ENCODE peak calls at places on chromosomes 1 and 21, in ten cellular contexts. One of them, this sample, is unnamed.

GRCh38 chr1:205438213-205439158 is 16.6 kb upstream of the LEMD1 start:
- DNase-seq in stimulated activated CD8-positive, alpha-beta memory T cell treated with anti-CD3 and anti-CD28 coated beads, Interleukin-2, amount 100 ng/mL, for 48 hours: no peak
- DNase-seq in COR-L47: peak; percentile 69
- DNase-seq in T-helper 1 cell: no peak
- DNase-seq in fibroblast of the aortic adventitia: peak; percentile 80
- DNase-seq in aorta: peak; percentile 86
- DNase-seq in H7: peak; percentile 76
- DNase-seq in stimulated activated CD4-positive, alpha-beta T cell treated with anti-CD3 and anti-CD28 coated beads, Interleukin-12 subunit alpha, Interleukin-12 subunit beta, amount 100 ng/mL, for 4 hours: no peak
- DNase-seq in Ammon's horn: peak; percentile 84
- DNase-seq in astrocyte of the hippocampus: peak; percentile 88
- DNase-seq in this sample: peak; percentile 57

GRCh38 chr1:110210604-110211502 is 739 bp downstream of the KCNC4 start:
- DNase-seq in H7: peak; percentile 89
- DNase-seq in T-helper 1 cell: peak; percentile 37
- DNase-seq in stimulated activated CD4-positive, alpha-beta T cell treated with anti-CD3 and anti-CD28 coated beads, Interleukin-12 subunit alpha, Interleukin-12 subunit beta, amount 100 ng/mL, for 4 hours: peak; percentile 45
- DNase-seq in Ammon's horn: peak; percentile 26
- DNase-seq in fibroblast of the aortic adventitia: peak; percentile 30
- DNase-seq in astrocyte of the hippocampus: peak; percentile 60
- DNase-seq in stimulated activated CD8-positive, alpha-beta memory T cell treated with anti-CD3 and anti-CD28 coated beads, Interleukin-2, amount 100 ng/mL, for 48 hours: no peak
- DNase-seq in COR-L47: peak; percentile 50
- DNase-seq in aorta: peak; percentile 68
- DNase-seq in this sample: peak; percentile 16

GRCh38 chr1:160866861-160867260 is 4.2 kb upstream of the CD244 start:
- DNase-seq in fibroblast of the aortic adventitia: no peak
- DNase-seq in stimulated activated CD8-positive, alpha-beta memory T cell treated with anti-CD3 and anti-CD28 coated beads, Interleukin-2, amount 100 ng/mL, for 48 hours: no peak
- DNase-seq in aorta: no peak
- DNase-seq in H7: no peak
- DNase-seq in COR-L47: no peak
- DNase-seq in Ammon's horn: no peak
- DNase-seq in astrocyte of the hippocampus: no peak
- DNase-seq in T-helper 1 cell: no peak
- DNase-seq in stimulated activated CD4-positive, alpha-beta T cell treated with anti-CD3 and anti-CD28 coated beads, Interleukin-12 subunit alpha, Interleukin-12 subunit beta, amount 100 ng/mL, for 4 hours: no peak
- DNase-seq in this sample: no peak

GRCh38 chr1:101139130-101139529 is 97.7 kb upstream of the S1PR1 start:
- DNase-seq in Ammon's horn: no peak
- DNase-seq in fibroblast of the aortic adventitia: no peak
- DNase-seq in H7: no peak
- DNase-seq in astrocyte of the hippocampus: no peak
- DNase-seq in COR-L47: no peak
- DNase-seq in aorta: no peak
- DNase-seq in T-helper 1 cell: no peak
- DNase-seq in stimulated activated CD4-positive, alpha-beta T cell treated with anti-CD3 and anti-CD28 coated beads, Interleukin-12 subunit alpha, Interleukin-12 subunit beta, amount 100 ng/mL, for 4 hours: no peak
- DNase-seq in stimulated activated CD8-positive, alpha-beta memory T cell treated with anti-CD3 and anti-CD28 coated beads, Interleukin-2, amount 100 ng/mL, for 48 hours: no peak
- DNase-seq in this sample: no peak

GRCh38 chr1:155892801-155893200 is 18.3 kb downstream of the RIT1 start:
- DNase-seq in H7: no peak
- DNase-seq in stimulated activated CD8-positive, alpha-beta memory T cell treated with anti-CD3 and anti-CD28 coated beads, Interleukin-2, amount 100 ng/mL, for 48 hours: no peak
- DNase-seq in astrocyte of the hippocampus: peak; percentile 74
- DNase-seq in T-helper 1 cell: no peak
- DNase-seq in fibroblast of the aortic adventitia: peak; percentile 84
- DNase-seq in Ammon's horn: no peak
- DNase-seq in aorta: no peak
- DNase-seq in stimulated activated CD4-positive, alpha-beta T cell treated with anti-CD3 and anti-CD28 coated beads, Interleukin-12 subunit alpha, Interleukin-12 subunit beta, amount 100 ng/mL, for 4 hours: no peak
- DNase-seq in COR-L47: no peak
- DNase-seq in this sample: peak; percentile 73

GRCh38 chr1:218346391-218347204 is 1.5 kb downstream of the TGFB2 start:
- DNase-seq in COR-L47: no peak
- DNase-seq in H7: peak; percentile 61
- DNase-seq in Ammon's horn: peak; percentile 30
- DNase-seq in astrocyte of the hippocampus: peak; percentile 69
- DNase-seq in fibroblast of the aortic adventitia: peak; percentile 60
- DNase-seq in stimulated activated CD4-positive, alpha-beta T cell treated with anti-CD3 and anti-CD28 coated beads, Interleukin-12 subunit alpha, Interleukin-12 subunit beta, amount 100 ng/mL, for 4 hours: no peak
- DNase-seq in stimulated activated CD8-positive, alpha-beta memory T cell treated with anti-CD3 and anti-CD28 coated beads, Interleukin-2, amount 100 ng/mL, for 48 hours: no peak
- DNase-seq in aorta: peak; percentile 59
- DNase-seq in T-helper 1 cell: no peak
- DNase-seq in this sample: peak; percentile 55

GRCh38 chr21:33644383-33645074 is 2.2 kb downstream of the ITSN1 start:
- DNase-seq in stimulated activated CD8-positive, alpha-beta memory T cell treated with anti-CD3 and anti-CD28 coated beads, Interleukin-2, amount 100 ng/mL, for 48 hours: no peak
- DNase-seq in aorta: no peak
- DNase-seq in COR-L47: no peak
- DNase-seq in Ammon's horn: no peak
- DNase-seq in T-helper 1 cell: no peak
- DNase-seq in stimulated activated CD4-positive, alpha-beta T cell treated with anti-CD3 and anti-CD28 coated beads, Interleukin-12 subunit alpha, Interleukin-12 subunit beta, amount 100 ng/mL, for 4 hours: no peak
- DNase-seq in H7: no peak
- DNase-seq in astrocyte of the hippocampus: peak; percentile 23
- DNase-seq in fibroblast of the aortic adventitia: peak; percentile 89
- DNase-seq in this sample: peak; percentile 63

GRCh38 chr1:96596226-96596625 is 125.4 kb upstream of the PTBP2 start:
- DNase-seq in Ammon's horn: no peak
- DNase-seq in astrocyte of the hippocampus: peak; percentile 16
- DNase-seq in aorta: no peak
- DNase-seq in fibroblast of the aortic adventitia: peak; percentile 10
- DNase-seq in stimulated activated CD8-positive, alpha-beta memory T cell treated with anti-CD3 and anti-CD28 coated beads, Interleukin-2, amount 100 ng/mL, for 48 hours: no peak
- DNase-seq in COR-L47: no peak
- DNase-seq in stimulated activated CD4-positive, alpha-beta T cell treated with anti-CD3 and anti-CD28 coated beads, Interleukin-12 subunit alpha, Interleukin-12 subunit beta, amount 100 ng/mL, for 4 hours: no peak
- DNase-seq in H7: peak; percentile 65
- DNase-seq in T-helper 1 cell: no peak
- DNase-seq in this sample: peak; percentile 9

GRCh38 chr1:193727850-193728249 is 541.4 kb upstream of the B3GALT2 start:
- DNase-seq in aorta: no peak
- DNase-seq in stimulated activated CD8-positive, alpha-beta memory T cell treated with anti-CD3 and anti-CD28 coated beads, Interleukin-2, amount 100 ng/mL, for 48 hours: no peak
- DNase-seq in astrocyte of the hippocampus: no peak
- DNase-seq in COR-L47: peak; percentile 26
- DNase-seq in stimulated activated CD4-positive, alpha-beta T cell treated with anti-CD3 and anti-CD28 coated beads, Interleukin-12 subunit alpha, Interleukin-12 subunit beta, amount 100 ng/mL, for 4 hours: no peak
- DNase-seq in Ammon's horn: no peak
- DNase-seq in T-helper 1 cell: no peak
- DNase-seq in H7: peak; percentile 13
- DNase-seq in fibroblast of the aortic adventitia: no peak
- DNase-seq in this sample: no peak

GRCh38 chr1:184822267-184822666 is 67.6 kb upstream of the EDEM3 start:
- DNase-seq in T-helper 1 cell: no peak
- DNase-seq in Ammon's horn: no peak
- DNase-seq in H7: no peak
- DNase-seq in stimulated activated CD4-positive, alpha-beta T cell treated with anti-CD3 and anti-CD28 coated beads, Interleukin-12 subunit alpha, Interleukin-12 subunit beta, amount 100 ng/mL, for 4 hours: no peak
- DNase-seq in fibroblast of the aortic adventitia: no peak
- DNase-seq in COR-L47: peak; percentile 75
- DNase-seq in aorta: no peak
- DNase-seq in astrocyte of the hippocampus: no peak
- DNase-seq in stimulated activated CD8-positive, alpha-beta memory T cell treated with anti-CD3 and anti-CD28 coated beads, Interleukin-2, amount 100 ng/mL, for 48 hours: no peak
- DNase-seq in this sample: no peak

GRCh38 chr1:220962031-220962751 is 82.9 kb downstream of the HLX start:
- DNase-seq in Ammon's horn: no peak
- DNase-seq in fibroblast of the aortic adventitia: peak; percentile 94
- DNase-seq in T-helper 1 cell: no peak
- DNase-seq in H7: no peak
- DNase-seq in stimulated activated CD8-positive, alpha-beta memory T cell treated with anti-CD3 and anti-CD28 coated beads, Interleukin-2, amount 100 ng/mL, for 48 hours: no peak
- DNase-seq in astrocyte of the hippocampus: peak; percentile 19
- DNase-seq in aorta: no peak
- DNase-seq in COR-L47: no peak
- DNase-seq in stimulated activated CD4-positive, alpha-beta T cell treated with anti-CD3 and anti-CD28 coated beads, Interleukin-12 subunit alpha, Interleukin-12 subunit beta, amount 100 ng/mL, for 4 hours: no peak
- DNase-seq in this sample: peak; percentile 86

GRCh38 chr1:8856689-8857412 is 21.6 kb downstream of the ENO1 start:
- DNase-seq in stimulated activated CD4-positive, alpha-beta T cell treated with anti-CD3 and anti-CD28 coated beads, Interleukin-12 subunit alpha, Interleukin-12 subunit beta, amount 100 ng/mL, for 4 hours: no peak
- DNase-seq in stimulated activated CD8-positive, alpha-beta memory T cell treated with anti-CD3 and anti-CD28 coated beads, Interleukin-2, amount 100 ng/mL, for 48 hours: no peak
- DNase-seq in aorta: no peak
- DNase-seq in Ammon's horn: no peak
- DNase-seq in T-helper 1 cell: no peak
- DNase-seq in COR-L47: no peak
- DNase-seq in fibroblast of the aortic adventitia: no peak
- DNase-seq in H7: no peak
- DNase-seq in astrocyte of the hippocampus: no peak
- DNase-seq in this sample: no peak

GRCh38 chr21:41777934-41778815 is 11.3 kb upstream of the RIPK4 start:
- DNase-seq in COR-L47: peak; percentile 69
- DNase-seq in stimulated activated CD8-positive, alpha-beta memory T cell treated with anti-CD3 and anti-CD28 coated beads, Interleukin-2, amount 100 ng/mL, for 48 hours: no peak
- DNase-seq in aorta: peak; percentile 92
- DNase-seq in stimulated activated CD4-positive, alpha-beta T cell treated with anti-CD3 and anti-CD28 coated beads, Interleukin-12 subunit alpha, Interleukin-12 subunit beta, amount 100 ng/mL, for 4 hours: no peak
- DNase-seq in H7: peak; percentile 92
- DNase-seq in Ammon's horn: peak; percentile 77
- DNase-seq in fibroblast of the aortic adventitia: peak; percentile 94
- DNase-seq in astrocyte of the hippocampus: peak; percentile 96
- DNase-seq in T-helper 1 cell: no peak
- DNase-seq in this sample: peak; percentile 72

GRCh38 chr1:66370462-66370907 is 163.5 kb upstream of the SGIP1 start:
- DNase-seq in aorta: no peak
- DNase-seq in fibroblast of the aortic adventitia: no peak
- DNase-seq in stimulated activated CD8-positive, alpha-beta memory T cell treated with anti-CD3 and anti-CD28 coated beads, Interleukin-2, amount 100 ng/mL, for 48 hours: no peak
- DNase-seq in COR-L47: no peak
- DNase-seq in Ammon's horn: no peak
- DNase-seq in H7: no peak
- DNase-seq in T-helper 1 cell: no peak
- DNase-seq in astrocyte of the hippocampus: no peak
- DNase-seq in stimulated activated CD4-positive, alpha-beta T cell treated with anti-CD3 and anti-CD28 coated beads, Interleukin-12 subunit alpha, Interleukin-12 subunit beta, amount 100 ng/mL, for 4 hours: no peak
- DNase-seq in this sample: no peak

GRCh38 chr1:114668784-114669561 is 876 bp downstream of the DENND2C start:
- DNase-seq in COR-L47: no peak
- DNase-seq in astrocyte of the hippocampus: no peak
- DNase-seq in T-helper 1 cell: no peak
- DNase-seq in aorta: no peak
- DNase-seq in stimulated activated CD8-positive, alpha-beta memory T cell treated with anti-CD3 and anti-CD28 coated beads, Interleukin-2, amount 100 ng/mL, for 48 hours: no peak
- DNase-seq in stimulated activated CD4-positive, alpha-beta T cell treated with anti-CD3 and anti-CD28 coated beads, Interleukin-12 subunit alpha, Interleukin-12 subunit beta, amount 100 ng/mL, for 4 hours: no peak
- DNase-seq in fibroblast of the aortic adventitia: peak; percentile 58
- DNase-seq in H7: peak; percentile 19
- DNase-seq in Ammon's horn: no peak
- DNase-seq in this sample: peak; percentile 3

GRCh38 chr1:69824932-69825331 is 257.2 kb downstream of the LRRC7 start:
- DNase-seq in stimulated activated CD4-positive, alpha-beta T cell treated with anti-CD3 and anti-CD28 coated beads, Interleukin-12 subunit alpha, Interleukin-12 subunit beta, amount 100 ng/mL, for 4 hours: no peak
- DNase-seq in aorta: no peak
- DNase-seq in Ammon's horn: peak; percentile 48
- DNase-seq in astrocyte of the hippocampus: peak; percentile 3
- DNase-seq in stimulated activated CD8-positive, alpha-beta memory T cell treated with anti-CD3 and anti-CD28 coated beads, Interleukin-2, amount 100 ng/mL, for 48 hours: no peak
- DNase-seq in COR-L47: no peak
- DNase-seq in T-helper 1 cell: no peak
- DNase-seq in fibroblast of the aortic adventitia: peak; percentile 5
- DNase-seq in H7: no peak
- DNase-seq in this sample: peak; percentile 6

GRCh38 chr1:71179997-71180396 is 99.2 kb upstream of the ZRANB2 start:
- DNase-seq in stimulated activated CD4-positive, alpha-beta T cell treated with anti-CD3 and anti-CD28 coated beads, Interleukin-12 subunit alpha, Interleukin-12 subunit beta, amount 100 ng/mL, for 4 hours: no peak
- DNase-seq in Ammon's horn: no peak
- DNase-seq in stimulated activated CD8-positive, alpha-beta memory T cell treated with anti-CD3 and anti-CD28 coated beads, Interleukin-2, amount 100 ng/mL, for 48 hours: no peak
- DNase-seq in T-helper 1 cell: no peak
- DNase-seq in astrocyte of the hippocampus: no peak
- DNase-seq in fibroblast of the aortic adventitia: no peak
- DNase-seq in aorta: no peak
- DNase-seq in COR-L47: no peak
- DNase-seq in H7: no peak
- DNase-seq in this sample: no peak

GRCh38 chr1:229360417-229360816 is 17.6 kb upstream of the CCSAP start:
- DNase-seq in COR-L47: no peak
- DNase-seq in stimulated activated CD4-positive, alpha-beta T cell treated with anti-CD3 and anti-CD28 coated beads, Interleukin-12 subunit alpha, Interleukin-12 subunit beta, amount 100 ng/mL, for 4 hours: no peak
- DNase-seq in astrocyte of the hippocampus: no peak
- DNase-seq in H7: no peak
- DNase-seq in T-helper 1 cell: no peak
- DNase-seq in Ammon's horn: no peak
- DNase-seq in fibroblast of the aortic adventitia: no peak
- DNase-seq in aorta: no peak
- DNase-seq in stimulated activated CD8-positive, alpha-beta memory T cell treated with anti-CD3 and anti-CD28 coated beads, Interleukin-2, amount 100 ng/mL, for 48 hours: no peak
- DNase-seq in this sample: no peak